ENCODE peak calls at places on chromosome 21, in eight cellular contexts. I, H, V, J, C, F, O and P are unnamed samples.

GRCh38 chr21:29849735-29850176 is 90.0 kb downstream of the GRIK1 start:
- DNase-seq in V (peak), C (peak), F (peak), H (peak), O (peak), J (peak), I (peak), P (peak)

GRCh38 chr21:43306911-43307676 is 119.8 kb downstream of the SIK1 start:
- DNase-seq in O (peak), I (no peak), C (no peak), H (peak), V (peak), J (no peak), F (no peak), P (no peak)

GRCh38 chr21:41877901-41878830 is 978 bp downstream of the PRDM15 start:
- DNase-seq in V (peak), H (peak), C (no peak), I (no peak), F (no peak), J (no peak), O (peak), P (peak)

GRCh38 chr21:39088831-39089380 is 94.3 kb downstream of the PSMG1 start:
- DNase-seq in O (peak), V (peak), C (no peak), J (no peak), H (no peak), F (no peak), I (peak), P (no peak)

GRCh38 chr21:35349378-35350080 is 300.4 kb upstream of the RUNX1 start:
- DNase-seq in J (no peak), V (no peak), C (no peak), I (no peak), H (no peak), F (no peak), O (peak), P (no peak)

GRCh38 chr21:40386301-40386911 is 460.6 kb downstream of the DSCAM start:
- DNase-seq in O (peak), J (no peak), H (peak), V (peak), C (no peak), I (peak), F (no peak), P (peak)

GRCh38 chr21:17693801-17694200 is 81.1 kb upstream of the BTG3 start:
- DNase-seq in H (no peak), J (no peak), C (no peak), I (no peak), V (no peak), O (no peak), F (no peak), P (peak)

GRCh38 chr21:46150073-46150472 is 5.3 kb downstream of the FTCD start:
- DNase-seq in H (no peak), C (no peak), F (no peak), V (no peak), I (peak), O (no peak), J (no peak), P (no peak)

GRCh38 chr21:42777064-42777756 is 102.1 kb downstream of the WDR4 start:
- DNase-seq in H (peak), O (no peak), I (no peak), F (no peak), V (no peak), J (no peak), C (no peak), P (no peak)

GRCh38 chr21:40143822-40144525 is 276.7 kb downstream of the PCP4 start:
- DNase-seq in H (peak), I (no peak), C (no peak), F (no peak), V (peak), O (peak), J (no peak), P (peak)

GRCh38 chr21:27569091-27569490 is 602.2 kb upstream of the ADAMTS5 start:
- DNase-seq in H (no peak), I (no peak), J (no peak), C (no peak), O (no peak), V (no peak), F (no peak), P (no peak)

GRCh38 chr21:31092867-31093266 is 54.6 kb upstream of the KRTAP19-8 start:
- DNase-seq in C (no peak), O (no peak), F (no peak), V (no peak), H (no peak), I (no peak), J (no peak), P (no peak)

GRCh38 chr21:17819878-17820232 is 699 bp upstream of the C21orf91 start:
- DNase-seq in F (peak), V (no peak), C (no peak), I (no peak), H (peak), J (no peak), O (no peak), P (no peak)

GRCh38 chr21:35136586-35137254 is 87.6 kb upstream of the RUNX1 start:
- DNase-seq in I (no peak), V (peak), J (no peak), C (no peak), O (peak), H (no peak), F (no peak), P (no peak)

GRCh38 chr21:23452384-23453083 is 2154.7 kb downstream of the MRPL39 start:
- DNase-seq in V (peak), H (peak), O (no peak), J (no peak), F (no peak), I (no peak), C (no peak), P (peak)

GRCh38 chr21:39119696-39120290 is 63.5 kb downstream of the PSMG1 start:
- DNase-seq in F (no peak), C (no peak), V (no peak), J (no peak), O (no peak), H (no peak), I (no peak), P (no peak)

GRCh38 chr21:46078322-46078981 is 19.5 kb upstream of the COL6A2 start:
- DNase-seq in V (no peak), I (no peak), J (no peak), H (no peak), O (peak), C (no peak), F (no peak), P (no peak)

GRCh38 chr21:25907573-25908275 is 173.0 kb downstream of the GABPA start:
- DNase-seq in O (no peak), H (no peak), J (no peak), F (no peak), I (no peak), C (no peak), V (no peak), P (no peak)

GRCh38 chr21:25639167-25639921 is at the start of gene JAM2:
- DNase-seq in V (no peak), C (peak), H (peak), O (peak), F (no peak), J (no peak), I (peak), P (peak)

GRCh38 chr21:27036736-27037301 is 69.9 kb upstream of the ADAMTS5 start:
- DNase-seq in V (no peak), C (no peak), I (no peak), H (no peak), J (no peak), O (no peak), F (no peak), P (no peak)

GRCh38 chr21:42469272-42469671 is 26.8 kb downstream of the RSPH1 start:
- DNase-seq in I (no peak), F (no peak), H (peak), O (no peak), J (no peak), C (no peak), V (no peak), P (no peak)

GRCh38 chr21:8990326-8991087 is 1530.9 kb upstream of the TPTE start:
- DNase-seq in H (no peak), I (no peak), O (no peak), V (peak), F (no peak), J (no peak), C (no peak), P (no peak)

GRCh38 chr21:39136711-39137110 is 46.5 kb downstream of the PSMG1 start:
- DNase-seq in C (no peak), J (no peak), O (peak), V (peak), H (no peak), I (no peak), F (no peak), P (no peak)

GRCh38 chr21:44998621-44999427 is 59.0 kb downstream of the SLX9 start:
- DNase-seq in H (no peak), O (no peak), V (no peak), I (no peak), C (no peak), F (no peak), J (no peak), P (no peak)
- H3K4me3 ChIP-seq in H (no peak), O (no peak), V (no peak), I (no peak), C (no peak), F (no peak), J (no peak), P (no peak)

DNA sequence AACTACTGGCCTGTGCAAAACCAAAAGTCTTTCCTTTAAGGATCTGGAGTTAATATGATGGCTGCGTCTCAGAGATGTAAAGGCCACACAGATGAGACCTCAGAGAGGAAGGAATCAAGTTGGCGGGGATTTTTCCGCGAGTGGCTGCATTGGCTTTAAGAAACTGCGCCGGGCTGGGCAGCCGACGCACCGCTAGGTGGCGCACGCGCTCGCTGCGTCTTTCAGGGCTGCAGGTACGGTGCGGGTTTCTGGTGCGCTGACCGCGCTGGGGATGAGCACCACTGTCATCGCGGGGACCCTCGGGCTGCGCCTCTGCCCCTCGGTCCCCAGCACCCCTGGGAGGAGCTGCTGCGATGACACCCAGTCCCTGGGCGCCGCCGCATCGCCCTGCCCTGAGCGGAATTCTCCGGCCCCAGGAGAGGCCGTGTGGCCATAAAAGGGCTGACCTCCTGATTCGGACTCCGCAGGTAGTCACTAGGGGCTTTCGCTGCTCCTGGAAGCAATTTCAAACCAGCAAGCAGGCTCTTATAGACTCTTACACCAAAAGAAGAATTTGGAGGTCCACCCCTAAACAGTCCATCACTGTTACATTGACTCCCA is 241.0 kb downstream of the KCNJ6 start:
- DNase-seq in V (peak), I (no peak), J (no peak), H (peak), F (no peak), O (peak), C (peak), P (peak)
- H3K4me3 ChIP-seq in V (peak), I (peak), J (no peak), H (no peak), F (peak), O (no peak), C (no peak), P (no peak)

GRCh38 chr21:16079830-16080229 is 350.0 kb downstream of the USP25 start:
- DNase-seq in I (no peak), C (no peak), H (no peak), J (no peak), F (no peak), V (peak), O (peak), P (no peak)
- H3K4me3 ChIP-seq in I (no peak), C (no peak), H (no peak), J (no peak), F (no peak), V (no peak), O (no peak), P (no peak)

GRCh38 chr21:15051652-15052554 is 12.9 kb downstream of the NRIP1 start:
- DNase-seq in V (peak), O (no peak), F (no peak), C (no peak), J (no peak), I (no peak), H (peak), P (no peak)
- H3K4me3 ChIP-seq in V (peak), O (no peak), F (no peak), C (no peak), J (no peak), I (no peak), H (no peak), P (no peak)

GRCh38 chr21:36989699-36990507 is 16.6 kb upstream of the RIPPLY3 start:
- DNase-seq in I (peak), J (no peak), V (peak), H (peak), F (peak), C (peak), O (peak), P (peak)
- H3K4me3 ChIP-seq in I (peak), J (peak), V (peak), H (peak), F (peak), C (peak), O (peak), P (peak)

GRCh38 chr21:33020558-33021100 is 5.1 kb upstream of the OLIG2 start:
- DNase-seq in C (no peak), V (no peak), I (no peak), O (no peak), J (no peak), H (no peak), F (no peak), P (no peak)

GRCh38 chr21:33021667-33022066 is 4.1 kb upstream of the OLIG2 start:
- DNase-seq in F (no peak), H (no peak), C (no peak), O (no peak), I (no peak), J (no peak), V (no peak), P (no peak)

GRCh38 chr21:33022489-33022827 is 3.3 kb upstream of the OLIG2 start:
- DNase-seq in H (no peak), J (no peak), F (no peak), I (no peak), V (no peak), C (no peak), O (no peak), P (no peak)

GRCh38 chr21:33019885-33020557 is 5.7 kb upstream of the OLIG2 start:
- DNase-seq in C (no peak), H (no peak), F (no peak), J (no peak), I (no peak), O (no peak), V (no peak), P (no peak)

GRCh38 chr21:33021150-33021549 is 4.6 kb upstream of the OLIG2 start:
- DNase-seq in I (no peak), O (no peak), J (no peak), H (no peak), F (no peak), C (no peak), V (no peak), P (no peak)
- H3K4me3 ChIP-seq in I (no peak), O (no peak), J (no peak), H (no peak), F (no peak), C (no peak), V (no peak), P (no peak)

GRCh38 chr21:16070207-16070651 is 340.4 kb downstream of the USP25 start:
- DNase-seq in J (no peak), C (no peak), I (no peak), H (no peak), F (no peak), O (peak), V (peak), P (no peak)
- H3K4me3 ChIP-seq in J (peak), C (no peak), I (no peak), H (no peak), F (peak), O (peak), V (peak), P (no peak)